ENCODE peak calls at places on chromosome 2, in ten cellular contexts. U, K, Y, O, R, P, L, M, E and F are unnamed samples.

GRCh38 chr2:67616749-67617148 is 219.6 kb downstream of the ETAA1 start:
- DNase-seq in K (peak), M (peak), L (peak), Y (no peak), P (no peak), R (peak), E (peak), U (no peak), O (no peak), F (no peak)

GRCh38 chr2:192070099-192070498 is 124.6 kb downstream of the TMEFF2 start:
- DNase-seq in O (no peak), M (no peak), L (peak), U (no peak), R (no peak), P (no peak), E (no peak), Y (no peak), K (peak), F (no peak)

GRCh38 chr2:200300650-200301314 is 5.7 kb upstream of the SPATS2L start:
- DNase-seq in Y (no peak), P (no peak), M (peak), U (no peak), E (no peak), R (no peak), L (peak), K (peak), O (no peak), F (no peak)

GRCh38 chr2:223725494-223725893 is 111.9 kb downstream of the AP1S3 start:
- DNase-seq in U (no peak), K (peak), P (peak), R (peak), M (peak), L (peak), O (peak), E (peak), Y (peak), F (peak)

GRCh38 chr2:28346587-28346986 is 46.1 kb upstream of the FOSL2 start:
- DNase-seq in M (no peak), R (peak), Y (no peak), O (no peak), P (no peak), K (peak), L (peak), U (no peak), E (no peak), F (no peak)

GRCh38 chr2:67649331-67650071 is 252.4 kb downstream of the ETAA1 start:
- DNase-seq in R (peak), O (peak), E (peak), Y (peak), P (peak), U (no peak), K (peak), M (no peak), L (peak), F (no peak)

GRCh38 chr2:203713381-203713780 is 6.9 kb downstream of the CD28 start:
- DNase-seq in E (no peak), U (no peak), K (no peak), L (no peak), Y (no peak), M (no peak), R (no peak), O (no peak), P (no peak), F (no peak)

GRCh38 chr2:19073522-19073921 is 284.9 kb downstream of the OSR1 start:
- DNase-seq in E (no peak), K (peak), Y (no peak), R (no peak), U (no peak), L (peak), O (no peak), P (no peak), M (peak), F (peak)

GRCh38 chr2:99066602-99067001 is 74.9 kb upstream of the C2orf15 start:
- DNase-seq in K (peak), M (peak), O (peak), Y (no peak), R (no peak), L (peak), U (peak), P (peak), E (no peak), F (no peak)

GRCh38 chr2:36423172-36423571 is 67.6 kb downstream of the CRIM1 start:
- DNase-seq in M (no peak), U (no peak), L (no peak), K (no peak), P (no peak), E (no peak), R (no peak), O (no peak), Y (no peak), F (no peak)

GRCh38 chr2:179580378-179581146 is 280.9 kb downstream of the ZNF385B start:
- DNase-seq in E (peak), O (peak), M (no peak), Y (no peak), P (peak), U (no peak), K (no peak), R (no peak), L (peak), F (no peak)

GRCh38 chr2:128549094-128549493 is 230.4 kb upstream of the HS6ST1 start:
- DNase-seq in U (no peak), O (no peak), K (no peak), Y (no peak), M (no peak), E (no peak), R (peak), L (peak), P (no peak), F (no peak)

GRCh38 chr2:47051562-47051961 is 103.5 kb downstream of the STPG4 start:
- DNase-seq in R (no peak), Y (no peak), L (no peak), U (peak), P (no peak), E (no peak), M (no peak), K (no peak), O (no peak), F (no peak)

GRCh38 chr2:9266711-9267110 is 60.1 kb downstream of the ASAP2 start:
- DNase-seq in R (no peak), L (peak), K (no peak), P (no peak), E (no peak), Y (no peak), M (no peak), O (no peak), U (no peak), F (no peak)

GRCh38 chr2:66888791-66889631 is 454.1 kb downstream of the MEIS1 start:
- DNase-seq in K (peak), R (peak), Y (no peak), P (no peak), M (peak), E (peak), O (no peak), L (peak), U (no peak), F (no peak)

GRCh38 chr2:144156736-144157645 is 362.9 kb downstream of the ZEB2 start:
- DNase-seq in U (no peak), E (no peak), P (no peak), K (no peak), R (no peak), O (no peak), L (no peak), M (peak), Y (no peak), F (no peak)

GRCh38 chr2:9638532-9638931 is 7.7 kb upstream of the YWHAQ start:
- DNase-seq in K (peak), P (no peak), O (peak), M (peak), R (peak), E (peak), U (no peak), Y (peak), L (peak), F (no peak)

GRCh38 chr2:40279001-40279400 is 172.9 kb downstream of the SLC8A1 start:
- DNase-seq in P (no peak), K (peak), O (no peak), U (no peak), Y (no peak), L (peak), M (peak), R (no peak), E (no peak), F (no peak)

GRCh38 chr2:238282861-238283738 is 5.3 kb downstream of the PER2 start:
- DNase-seq in M (no peak), E (no peak), K (no peak), P (no peak), O (peak), Y (no peak), U (no peak), R (peak), L (no peak), F (no peak)

GRCh38 chr2:231935207-231935524 is 9.0 kb upstream of the NPPC start:
- DNase-seq in Y (peak), K (peak), L (no peak), P (no peak), O (no peak), M (no peak), R (no peak), U (no peak), E (no peak), F (no peak)

GRCh38 chr2:3466482-3466863 is 52.9 kb downstream of the ADI1 start:
- DNase-seq in R (no peak), U (no peak), O (no peak), M (no peak), E (no peak), P (no peak), L (no peak), K (no peak), Y (no peak), F (no peak)
- H3K27ac ChIP-seq in R (peak), U (no peak), O (no peak), M (peak), E (peak), P (peak), L (peak), K (peak), Y (peak), F (peak)

GRCh38 chr2:31235504-31235902 is 1.6 kb downstream of the EHD3 start:
- DNase-seq in P (no peak), R (no peak), Y (peak), U (no peak), L (peak), M (peak), E (no peak), O (no peak), K (peak), F (peak)
- H3K4me3 ChIP-seq in P (no peak), R (no peak), Y (no peak), U (no peak), L (peak), M (peak), E (peak), O (no peak), K (no peak), F (peak)

GRCh38 chr2:195961873-195962272 is 106.8 kb downstream of the DNAH7 start:
- DNase-seq in L (no peak), O (no peak), Y (no peak), K (no peak), M (no peak), U (no peak), R (no peak), E (no peak), P (no peak), F (no peak)
- TF ChIP-seq CTCF in L (no peak), O (no peak), Y (no peak), K (no peak), M (no peak), U (no peak), R (no peak), E (no peak), P (no peak), F (no peak)

DNA sequence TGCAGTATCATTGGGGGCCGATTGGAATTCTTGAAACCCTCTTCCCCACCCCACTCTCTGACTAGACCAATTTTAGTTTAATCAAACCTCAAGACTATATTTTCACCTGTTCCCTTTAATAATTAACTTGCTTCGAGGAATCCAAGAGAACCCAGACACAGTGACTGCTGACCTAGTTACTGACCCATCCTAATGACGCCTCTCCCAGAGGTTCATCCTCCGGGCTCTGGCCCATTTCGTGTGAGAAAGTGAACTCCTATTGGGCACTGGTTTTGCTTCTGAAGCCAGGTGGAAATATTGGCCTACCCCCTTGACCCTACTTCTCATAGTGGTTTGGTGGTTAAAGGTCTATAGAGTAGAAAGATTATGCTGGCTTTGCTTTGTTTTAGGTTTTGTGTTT is 39.9 kb downstream of the RPL37A start:
- DNase-seq in O (no peak), R (no peak), M (no peak), L (no peak), Y (no peak), P (no peak), K (no peak), E (no peak), U (no peak), F (no peak)
- H3K27ac ChIP-seq in O (no peak), R (no peak), M (no peak), L (no peak), Y (peak), P (no peak), K (no peak), E (peak), U (no peak), F (no peak)

DNA sequence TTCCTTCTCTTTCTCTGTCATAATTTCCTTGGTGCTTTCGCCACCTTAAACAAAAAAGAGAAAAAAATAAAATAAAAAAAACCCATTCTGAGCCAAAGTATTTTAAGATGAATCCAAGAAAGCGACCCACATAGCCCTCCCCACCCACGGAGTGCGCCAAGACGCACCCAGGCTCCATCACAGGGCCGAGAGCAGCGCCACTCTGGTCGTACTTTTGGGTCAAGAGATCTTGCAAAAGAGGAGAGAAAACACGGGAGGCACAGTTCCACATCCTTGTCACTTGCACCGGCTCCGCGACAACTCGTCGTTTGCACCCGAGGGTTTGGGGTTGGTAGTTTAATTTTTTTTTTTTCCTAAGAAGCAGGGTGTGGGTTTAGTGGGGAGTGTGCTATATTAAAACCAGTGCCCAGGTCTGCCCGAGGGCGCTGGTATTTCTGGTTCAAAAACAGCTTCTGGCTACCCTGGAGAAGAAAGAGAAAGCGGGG is 1.7 kb upstream of the SP9 start:
- DNase-seq in R (no peak), O (no peak), U (no peak), E (no peak), Y (no peak), M (no peak), L (no peak), P (no peak), K (no peak), F (no peak)
- H3K4me3 ChIP-seq in R (no peak), O (no peak), U (no peak), E (no peak), Y (no peak), M (no peak), L (no peak), P (no peak), K (no peak), F (no peak)

GRCh38 chr2:219031005-219031738 is 10.1 kb downstream of the CFAP65 start:
- DNase-seq in E (no peak), M (no peak), L (no peak), O (no peak), U (no peak), Y (no peak), R (no peak), P (peak), K (no peak), F (no peak)

GRCh38 chr2:219028996-219029828 is 12.1 kb downstream of the CFAP65 start:
- DNase-seq in R (no peak), E (no peak), O (no peak), P (no peak), Y (no peak), L (no peak), M (no peak), K (no peak), U (no peak), F (no peak)

GRCh38 chr2:219030177-219030940 is 11.0 kb downstream of the CFAP65 start:
- DNase-seq in P (no peak), U (no peak), Y (no peak), O (no peak), L (no peak), E (no peak), R (no peak), M (no peak), K (no peak), F (no peak)

GRCh38 chr2:219028141-219028540 is 13.2 kb downstream of the CFAP65 start:
- DNase-seq in O (no peak), E (no peak), P (no peak), Y (no peak), U (no peak), R (no peak), K (no peak), M (no peak), L (no peak), F (no peak)

DNA sequence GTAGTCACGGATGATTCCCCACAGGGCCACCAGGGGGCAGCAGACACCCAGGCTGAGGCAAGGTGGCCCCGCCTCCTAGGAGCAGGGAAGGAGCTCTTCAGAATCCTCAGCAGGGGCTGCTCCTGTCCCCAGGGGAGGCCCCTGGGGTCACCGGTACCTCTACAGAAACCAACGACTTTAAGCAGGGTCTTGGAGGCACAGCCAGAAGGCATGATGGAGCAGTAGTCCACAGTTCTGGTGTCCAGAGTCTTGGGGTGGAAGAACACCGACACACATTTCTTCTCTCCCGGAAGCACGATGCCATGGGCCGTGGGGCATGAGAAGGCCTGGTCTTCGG is 11.5 kb downstream of the CFAP65 start:
- DNase-seq in R (peak), U (peak), Y (peak), M (peak), E (peak), P (peak), K (peak), L (peak), O (peak), F (no peak)
- TF ChIP-seq CTCF in R (peak), U (peak), Y (peak), M (peak), E (peak), P (peak), K (peak), L (peak), O (peak), F (peak)

GRCh38 chr2:43415582-43415981 is 180.3 kb downstream of the THADA start:
- DNase-seq in L (no peak), E (no peak), P (no peak), M (no peak), O (no peak), R (no peak), K (no peak), Y (no peak), U (no peak), F (no peak)

GRCh38 chr2:43414033-43414432 is 181.8 kb downstream of the THADA start:
- DNase-seq in P (no peak), U (no peak), Y (no peak), L (no peak), R (no peak), K (no peak), M (no peak), O (no peak), E (no peak), F (no peak)

GRCh38 chr2:43412121-43412753 is 183.6 kb downstream of the THADA start:
- DNase-seq in L (peak), Y (no peak), P (no peak), E (no peak), M (no peak), R (no peak), O (no peak), K (peak), U (no peak), F (no peak)

GRCh38 chr2:43417296-43417695 is 178.5 kb downstream of the THADA start:
- DNase-seq in U (no peak), M (no peak), K (no peak), P (no peak), L (no peak), E (no peak), R (no peak), Y (no peak), O (no peak), F (no peak)

GRCh38 chr2:43414586-43415125 is 181.2 kb downstream of the THADA start:
- DNase-seq in E (no peak), U (no peak), Y (no peak), L (no peak), O (no peak), K (no peak), P (no peak), R (no peak), M (no peak), F (no peak)
- H3K27ac ChIP-seq in E (peak), U (no peak), Y (peak), L (no peak), O (no peak), K (no peak), P (no peak), R (peak), M (no peak), F (peak)

GRCh38 chr2:222424729-222425671 is 657 bp downstream of the SGPP2 start:
- DNase-seq in K (no peak), O (peak), R (no peak), E (no peak), M (no peak), Y (no peak), L (no peak), P (peak), U (peak), F (no peak)
- H3K4me3 ChIP-seq in K (no peak), O (no peak), R (no peak), E (peak), M (no peak), Y (peak), L (no peak), P (peak), U (no peak), F (peak)

DNA sequence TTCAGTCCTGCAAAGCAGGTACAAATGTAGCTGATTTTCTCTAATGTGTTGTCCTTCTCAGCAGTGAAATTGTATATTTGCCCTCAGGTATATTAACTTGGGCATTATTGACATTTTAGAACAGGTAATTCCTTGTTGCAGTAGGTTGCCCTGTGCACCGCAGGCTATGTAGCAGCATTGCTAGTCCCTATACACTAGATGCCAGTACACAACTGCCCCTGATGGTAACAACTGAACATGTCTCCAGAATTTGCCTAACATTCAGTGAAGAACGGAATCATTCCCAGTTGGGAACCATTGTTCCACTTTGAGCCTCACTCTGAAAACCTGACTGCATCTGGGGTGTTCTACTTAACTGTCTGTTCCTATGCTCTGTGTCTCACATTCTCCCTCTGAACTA is 23.1 kb upstream of the TFPI start:
- DNase-seq in Y (no peak), K (no peak), R (no peak), E (no peak), P (peak), U (no peak), O (no peak), L (no peak), M (no peak), F (no peak)
- TF ChIP-seq CTCF in Y (no peak), K (no peak), R (no peak), E (no peak), P (peak), U (no peak), O (no peak), L (no peak), M (peak), F (no peak)